ENCODE peak calls at places on chromosomes 2 and 18, in five cellular contexts. D is GM12892, I is A549, G is prostate gland, A is heart left ventricle. L is an unnamed sample.

GRCh38 chr2:43180901-43181300 is 45.5 kb downstream of the ZFP36L2 start:
- DNase-seq in D (no peak), I (no peak), G (no peak), A (no peak), L (no peak)

GRCh38 chr2:111632661-111633060 is 251.3 kb downstream of the ANAPC1 start:
- DNase-seq in D (no peak), I (no peak), G (no peak), A (no peak), L (no peak)

GRCh38 chr18:7870855-7871254 is 303.7 kb downstream of the PTPRM start:
- DNase-seq in D (no peak), I (peak; percentile 26), G (no peak), A (no peak), L (no peak)

GRCh38 chr18:70450658-70451253 is 161.9 kb downstream of the SOCS6 start:
- DNase-seq in D (no peak), I (peak; percentile 38), G (no peak), A (no peak), L (no peak)

GRCh38 chr2:59850554-59850953 is 702.9 kb downstream of the BCL11A start:
- DNase-seq in D (no peak), I (no peak), G (no peak), A (no peak), L (no peak)

GRCh38 chr2:129431881-129432280 is 547.6 kb upstream of the RAB6C start:
- DNase-seq in D (no peak), I (no peak), G (no peak), A (no peak), L (no peak)

GRCh38 chr18:25250610-25250859 is 101.4 kb downstream of the ZNF521 start:
- DNase-seq in D (no peak), I (no peak), G (no peak), A (no peak), L (no peak)

GRCh38 chr2:190938761-190939335 is 58.2 kb downstream of the GLS start:
- DNase-seq in D (no peak), I (no peak), G (no peak), A (no peak), L (no peak)

GRCh38 chr2:64442801-64443429 is 11.0 kb upstream of the LGALSL start:
- DNase-seq in D (no peak), I (no peak), G (no peak), A (no peak), L (no peak)

GRCh38 chr18:31447530-31448191 is at the start of gene DSG3:
- DNase-seq in D (no peak), I (no peak), G (no peak), A (no peak), L (peak; percentile 62)
- TF ChIP-seq POLR2A in D (no peak), I (no peak), G (no peak), A (no peak), L (no peak)

DNA sequence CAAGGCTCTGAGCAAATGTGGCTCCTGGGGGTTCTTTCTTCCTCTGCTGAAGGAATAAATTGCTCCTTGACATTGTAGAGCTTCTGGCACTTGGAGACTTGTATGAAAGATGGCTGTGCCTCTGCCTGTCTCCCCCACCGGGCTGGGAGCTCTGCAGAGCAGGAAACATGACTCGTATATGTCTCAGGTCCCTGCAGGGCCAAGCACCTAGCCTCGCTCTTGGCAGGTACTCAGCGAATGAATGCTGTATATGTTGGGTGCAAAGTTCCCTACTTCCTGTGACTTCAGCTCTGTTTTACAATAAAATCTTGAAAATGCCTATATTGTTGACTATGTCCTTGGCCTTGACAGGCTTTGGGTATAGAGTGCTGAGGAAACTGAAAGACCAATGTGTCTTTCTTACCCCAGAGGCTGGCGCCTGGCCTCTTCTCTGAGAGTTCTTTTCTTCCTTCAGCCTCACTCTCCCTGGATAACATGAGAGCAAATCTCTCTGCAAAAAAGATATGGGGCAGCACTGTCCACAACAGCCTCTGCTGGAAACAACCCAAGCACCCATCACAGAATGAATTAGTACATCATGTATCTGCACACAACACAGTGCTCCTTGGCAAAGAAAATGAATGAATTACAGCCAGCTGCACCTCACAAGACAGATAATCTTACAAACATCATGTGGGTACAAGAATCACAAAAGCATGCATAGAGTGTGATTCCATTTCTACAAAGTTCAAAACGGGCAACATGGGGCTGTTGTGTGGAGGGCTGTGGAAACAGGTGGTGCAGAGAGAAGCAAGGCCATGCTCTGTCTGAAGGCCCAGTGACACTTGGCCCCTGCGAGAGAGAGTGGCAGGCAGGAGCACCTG is 6.5 kb downstream of the IL1RN start:
- DNase-seq in D (no peak), I (no peak), G (no peak), A (no peak), L (no peak)
- TF ChIP-seq POLR2A in D (no peak), I (no peak), G (no peak), A (no peak), L (no peak)

DNA sequence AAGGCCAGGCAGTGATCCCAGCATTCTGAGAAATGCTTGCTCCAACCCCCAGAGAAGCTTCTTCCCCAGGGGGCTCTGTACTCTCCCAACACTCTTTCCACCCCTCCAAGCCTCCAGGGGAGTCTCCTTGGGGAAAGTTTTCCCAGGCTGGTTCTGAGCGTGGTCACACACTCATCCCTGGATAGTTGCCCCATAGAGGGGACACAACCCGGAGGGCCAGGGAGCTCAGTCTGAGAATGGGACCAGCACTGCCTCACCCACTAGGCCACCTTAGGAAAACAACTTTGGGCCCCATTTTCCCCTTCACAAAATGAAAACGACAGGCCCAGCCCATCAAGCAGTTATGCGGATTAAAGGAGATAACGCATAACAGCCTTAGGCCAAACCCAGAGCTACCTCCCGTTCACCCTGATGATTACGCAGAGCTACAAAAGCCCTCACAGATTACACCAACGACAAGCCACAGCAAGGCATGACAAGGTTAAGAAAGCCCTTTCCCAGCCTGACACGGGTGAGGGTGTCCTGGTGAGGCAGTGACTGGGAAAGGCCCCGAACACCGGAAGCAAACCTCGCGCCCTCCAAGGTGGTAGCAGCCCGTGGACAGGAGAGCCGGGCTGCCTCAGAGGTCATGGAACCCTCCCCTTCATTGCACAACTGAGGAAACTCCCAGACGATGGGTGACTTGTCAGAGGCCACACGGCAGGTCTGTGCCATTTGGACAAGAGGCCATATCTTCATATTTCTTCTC is 16.9 kb upstream of the ASPRV1 start:
- DNase-seq in D (no peak), I (no peak), G (no peak), A (no peak), L (no peak)
- TF ChIP-seq POLR2A in D (no peak), I (no peak), G (no peak), A (no peak), L (no peak)

DNA sequence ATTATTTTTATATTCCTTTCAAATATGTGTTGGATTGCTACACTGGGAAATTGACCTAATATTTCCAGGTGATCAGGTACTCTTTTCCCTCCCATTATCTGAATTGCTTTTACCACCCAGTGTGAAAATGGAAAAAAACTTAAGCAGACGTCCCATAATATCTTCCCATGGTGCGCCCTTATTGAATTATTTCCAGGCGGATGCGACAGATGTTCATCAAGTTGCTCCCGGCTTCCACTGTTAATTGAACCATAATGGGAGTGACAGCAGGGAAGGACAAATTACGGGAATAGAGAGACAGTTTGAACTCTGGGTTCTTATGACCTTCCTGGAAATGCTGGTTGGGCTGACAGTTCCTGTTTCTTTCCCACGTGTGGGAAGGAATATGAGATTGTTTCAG is 93.3 kb downstream of the THSD7B start:
- DNase-seq in D (no peak), I (no peak), G (no peak), A (no peak), L (no peak)
- TF ChIP-seq POLR2A in D (no peak), I (no peak), G (no peak), A (no peak), L (no peak)

GRCh38 chr2:113240915-113241911 is 37.5 kb downstream of the PAX8 start:
- DNase-seq in D (no peak), I (peak; percentile 99), G (no peak), A (no peak), L (peak; percentile 89)
- TF ChIP-seq POLR2A in D (no peak), I (no peak), G (no peak), A (no peak), L (no peak)